ENCODE peak calls at places on chromosome 19, in nine cellular contexts. I is mesendoderm, E is cardiac muscle cell, B is spleen, O is uterus, J is heart left ventricle, P is colonic mucosa, U is stomach, Q is Peyer's patch. A is an unnamed sample.

GRCh38 chr19:29805026-29805925 is 6.5 kb upstream of the CCNE1 start:
- DNase-seq in I (no peak), E (no peak), B (peak; percentile 46), O (no peak), J (no peak), P (no peak), U (no peak), Q (no peak), A (no peak)

GRCh38 chr19:37963190-37963947 is 56.4 kb downstream of the SIPA1L3 start:
- DNase-seq in I (no peak), E (peak; percentile 60), B (no peak), O (no peak), J (no peak), P (no peak), U (no peak), Q (peak; percentile 40), A (no peak)

GRCh38 chr19:48950830-48951519 is 3.7 kb upstream of the BAX start:
- DNase-seq in I (no peak), E (no peak), B (no peak), O (no peak), J (no peak), P (no peak), U (no peak), Q (no peak), A (no peak)

GRCh38 chr19:51450730-51451307 is 7.4 kb downstream of the SIGLEC8 start:
- DNase-seq in I (no peak), E (no peak), B (no peak), O (no peak), J (no peak), P (no peak), U (peak; percentile 17), Q (no peak), A (no peak)

GRCh38 chr19:485583-486236 is 10.6 kb upstream of the MADCAM1 start:
- DNase-seq in I (no peak), E (peak; percentile 60), B (no peak), O (no peak), J (no peak), P (no peak), U (no peak), Q (peak; percentile 65), A (peak; percentile 87)

GRCh38 chr19:9796113-9796773 is 22.6 kb downstream of the FBXL12 start:
- DNase-seq in I (peak; percentile 98), E (peak; percentile 92), B (peak; percentile 91), O (peak; percentile 82), J (peak; percentile 80), P (peak; percentile 92), U (peak; percentile 84), Q (peak; percentile 96), A (peak; percentile 65)

GRCh38 chr19:51689751-51690358 is 3.3 kb upstream of the SPACA6 start:
- DNase-seq in I (peak; percentile 96), E (peak; percentile 68), B (peak; percentile 76), O (peak; percentile 74), J (peak; percentile 84), P (peak; percentile 32), U (no peak), Q (no peak), A (no peak)

GRCh38 chr19:29678484-29679106 is 13.3 kb downstream of the PLEKHF1 start:
- DNase-seq in I (no peak), E (no peak), B (peak; percentile 74), O (peak; percentile 89), J (peak; percentile 87), P (no peak), U (no peak), Q (peak; percentile 56), A (no peak)

GRCh38 chr19:19747357-19748220 is 14.7 kb upstream of the ZNF14 start:
- DNase-seq in I (no peak), E (no peak), B (peak; percentile 54), O (no peak), J (no peak), P (no peak), U (peak; percentile 20), Q (no peak), A (no peak)

GRCh38 chr19:51188227-51188559 is 36.7 kb upstream of the CD33 start:
- DNase-seq in I (no peak), E (no peak), B (no peak), O (no peak), J (no peak), P (no peak), U (no peak), Q (no peak), A (no peak)

GRCh38 chr19:2491130-2491801 is 15.3 kb downstream of the GADD45B start:
- DNase-seq in I (no peak), E (peak; percentile 79), B (peak; percentile 88), O (no peak), J (no peak), P (peak; percentile 97), U (peak; percentile 98), Q (peak; percentile 93), A (no peak)

GRCh38 chr19:46493236-46494114 is 2.2 kb downstream of the PNMA8B start:
- DNase-seq in I (peak; percentile 54), E (peak; percentile 58), B (peak; percentile 80), O (peak; percentile 50), J (peak; percentile 76), P (no peak), U (no peak), Q (peak; percentile 52), A (no peak)

GRCh38 chr19:45769821-45770191 is 754 bp upstream of the SIX5 start:
- DNase-seq in I (no peak), E (no peak), B (peak; percentile 89), O (peak; percentile 72), J (peak; percentile 72), P (peak; percentile 68), U (peak; percentile 49), Q (peak; percentile 77), A (peak; percentile 85)

GRCh38 chr19:41694196-41694595 is 6.1 kb upstream of the CEACAM7 start:
- DNase-seq in I (no peak), E (no peak), B (no peak), O (no peak), J (no peak), P (peak; percentile 12), U (no peak), Q (no peak), A (no peak)

GRCh38 chr19:29685326-29685725 is 20.1 kb downstream of the PLEKHF1 start:
- DNase-seq in I (no peak), E (peak; percentile 40), B (peak; percentile 45), O (no peak), J (no peak), P (no peak), U (no peak), Q (no peak), A (no peak)

GRCh38 chr19:42197375-42197817 is 20.1 kb downstream of the DEDD2 start:
- DNase-seq in I (no peak), E (no peak), B (no peak), O (no peak), J (no peak), P (no peak), U (no peak), Q (peak; percentile 67), A (no peak)

GRCh38 chr19:27746691-27747380 is 1466.1 kb downstream of the UQCRFS1 start:
- DNase-seq in I (peak; percentile 70), E (peak; percentile 10), B (peak; percentile 67), O (peak; percentile 16), J (peak; percentile 72), P (peak; percentile 17), U (peak; percentile 39), Q (peak; percentile 37), A (no peak)

GRCh38 chr19:49746206-49746958 is 16.7 kb downstream of the TSKS start:
- DNase-seq in I (peak; percentile 94), E (peak; percentile 86), B (peak; percentile 83), O (peak; percentile 51), J (peak; percentile 79), P (peak; percentile 42), U (peak; percentile 29), Q (peak; percentile 58), A (no peak)

GRCh38 chr19:46962030-46962570 is 57.5 kb upstream of the NPAS1 start:
- DNase-seq in I (peak; percentile 23), E (no peak), B (no peak), O (no peak), J (no peak), P (no peak), U (no peak), Q (no peak), A (no peak)

GRCh38 chr19:21022996-21023395 is 2.5 kb downstream of the ZNF430 start:
- DNase-seq in I (peak; percentile 25), E (peak; percentile 32), B (no peak), O (no peak), J (no peak), P (no peak), U (no peak), Q (no peak), A (no peak)
- H3K27ac ChIP-seq in I (no peak overlapping the region), E (no peak overlapping the region), B (no peak overlapping the region), O (no peak overlapping the region), J (no peak overlapping the region), P (no peak overlapping the region), U (no peak overlapping the region), Q (no peak overlapping the region), A (no peak overlapping the region)

GRCh38 chr19:56104423-56104822 is 16.7 kb downstream of the ZNF787 start:
- DNase-seq in I (no peak), E (no peak), B (peak; percentile 73), O (no peak), J (no peak), P (no peak), U (no peak), Q (no peak), A (no peak)
- H3K27ac ChIP-seq in I (no peak overlapping the region), E (no peak overlapping the region), B (peak overlapping the region; percentile 98), O (peak overlapping the region; percentile 81), J (no peak overlapping the region), P (no peak overlapping the region), U (peak overlapping the region; percentile 75), Q (no peak overlapping the region), A (no peak overlapping the region)

GRCh38 chr19:17211547-17212446 is 3.4 kb upstream of the USE1 start:
- DNase-seq in I (no peak), E (no peak), B (peak; percentile 76), O (no peak), J (no peak), P (no peak), U (no peak), Q (no peak), A (no peak)

GRCh38 chr19:17206736-17207581 is 8.2 kb upstream of the USE1 start:
- DNase-seq in I (no peak), E (no peak), B (peak; percentile 69), O (no peak), J (no peak), P (no peak), U (no peak), Q (no peak), A (no peak)

GRCh38 chr19:17205237-17206140 is 9.7 kb upstream of the USE1 start:
- DNase-seq in I (peak; percentile 81), E (peak; percentile 72), B (peak; percentile 88), O (no peak), J (peak; percentile 71), P (peak; percentile 75), U (peak; percentile 84), Q (peak; percentile 89), A (no peak)

GRCh38 chr19:17210296-17210695 is 4.9 kb upstream of the USE1 start:
- DNase-seq in I (no peak), E (no peak), B (peak; percentile 64), O (no peak), J (no peak), P (no peak), U (no peak), Q (no peak), A (no peak)

GRCh38 chr19:17209126-17210036 is 5.8 kb upstream of the USE1 start:
- DNase-seq in I (peak; percentile 97), E (peak; percentile 34), B (peak; percentile 78), O (no peak), J (no peak), P (peak; percentile 39), U (peak; percentile 30), Q (peak; percentile 77), A (no peak)
- H3K27ac ChIP-seq in I (no peak overlapping the region), E (no peak overlapping the region), B (no peak overlapping the region), O (no peak overlapping the region), J (no peak overlapping the region), P (no peak overlapping the region), U (no peak overlapping the region), Q (no peak overlapping the region), A (no peak overlapping the region)

GRCh38 chr19:55444720-55445045 is 1.6 kb upstream of the SHISA7 start:
- DNase-seq in I (no peak), E (no peak), B (no peak), O (no peak), J (no peak), P (no peak), U (no peak), Q (no peak), A (no peak)
- H3K27ac ChIP-seq in I (no peak overlapping the region), E (no peak overlapping the region), B (no peak overlapping the region), O (no peak overlapping the region), J (no peak overlapping the region), P (no peak overlapping the region), U (no peak overlapping the region), Q (no peak overlapping the region), A (no peak overlapping the region)

A was measured in substantia nigra.